ENCODE peak calls at places on chromosomes 12 and 14, in four cellular contexts. T is breast epithelium, Y is A549, E is gastrocnemius medialis. I is an unnamed sample.

GRCh38 chr14:57189070-57189469 is 79.6 kb downstream of the EXOC5 start:
- DNase-seq in T (no peak), Y (peak), E (no peak), I (no peak)

GRCh38 chr12:10617868-10618267 is 4.5 kb upstream of the MAGOHB start:
- DNase-seq in T (no peak), Y (no peak), E (no peak), I (no peak)

GRCh38 chr14:69037790-69038448 is 58.8 kb upstream of the ACTN1 start:
- DNase-seq in T (no peak), Y (no peak), E (no peak), I (no peak)

GRCh38 chr14:35343709-35344474 is 51.7 kb downstream of the PSMA6 start:
- DNase-seq in T (no peak), Y (no peak), E (no peak), I (no peak)

GRCh38 chr12:42299392-42300308 is 26.2 kb downstream of the ZCRB1 start:
- DNase-seq in T (no peak), Y (no peak), E (no peak), I (no peak)

GRCh38 chr14:93115920-93116675 is at the start of gene ITPK1:
- DNase-seq in T (no peak), Y (peak), E (peak), I (peak)

GRCh38 chr12:87871061-87871460 is 158.1 kb downstream of the C12orf50 start:
- DNase-seq in T (no peak), Y (no peak), E (no peak), I (no peak)

GRCh38 chr12:116661341-116661740 is 76.5 kb downstream of the SPRING1 start:
- DNase-seq in T (no peak), Y (no peak), E (no peak), I (no peak)

GRCh38 chr12:104167519-104168458 is 29.8 kb upstream of the NFYB start:
- DNase-seq in T (no peak), Y (no peak), E (no peak), I (no peak)

GRCh38 chr14:78848234-78848820 is 678.2 kb downstream of the NRXN3 start:
- DNase-seq in T (peak), Y (peak), E (no peak), I (no peak)

GRCh38 chr12:68224613-68225285 is 861 bp downstream of the IL26 start:
- DNase-seq in T (no peak), Y (no peak), E (no peak), I (no peak)

GRCh38 chr12:89251326-89252237 is 100.7 kb downstream of the DUSP6 start:
- DNase-seq in T (no peak), Y (no peak), E (no peak), I (no peak)

GRCh38 chr12:101539148-101539547 is 55.6 kb upstream of the MYBPC1 start:
- DNase-seq in T (no peak), Y (no peak), E (no peak), I (no peak)

GRCh38 chr14:67964391-67964812 is 144.8 kb downstream of the RAD51B start:
- DNase-seq in T (no peak), Y (no peak), E (no peak), I (no peak)

GRCh38 chr12:122020795-122021192 is 890 bp upstream of the BCL7A start:
- DNase-seq in T (no peak), Y (no peak), E (no peak), I (no peak)

GRCh38 chr14:89351364-89351957 is 65.6 kb downstream of the FOXN3 start:
- DNase-seq in T (no peak), Y (no peak), E (no peak), I (no peak)

GRCh38 chr12:56212360-56212759 is 9.4 kb downstream of the RNF41 start:
- DNase-seq in T (no peak), Y (no peak), E (no peak), I (no peak)

GRCh38 chr12:124652661-124653060 is 85.2 kb upstream of the NCOR2 start:
- DNase-seq in T (no peak), Y (no peak), E (no peak), I (no peak)

GRCh38 chr14:27199272-27199671 is 601.4 kb upstream of the NOVA1 start:
- DNase-seq in T (no peak), Y (no peak), E (no peak), I (no peak)
- TF ChIP-seq POLR2A in T (no peak), Y (no peak), E (no peak), I (no peak)

DNA sequence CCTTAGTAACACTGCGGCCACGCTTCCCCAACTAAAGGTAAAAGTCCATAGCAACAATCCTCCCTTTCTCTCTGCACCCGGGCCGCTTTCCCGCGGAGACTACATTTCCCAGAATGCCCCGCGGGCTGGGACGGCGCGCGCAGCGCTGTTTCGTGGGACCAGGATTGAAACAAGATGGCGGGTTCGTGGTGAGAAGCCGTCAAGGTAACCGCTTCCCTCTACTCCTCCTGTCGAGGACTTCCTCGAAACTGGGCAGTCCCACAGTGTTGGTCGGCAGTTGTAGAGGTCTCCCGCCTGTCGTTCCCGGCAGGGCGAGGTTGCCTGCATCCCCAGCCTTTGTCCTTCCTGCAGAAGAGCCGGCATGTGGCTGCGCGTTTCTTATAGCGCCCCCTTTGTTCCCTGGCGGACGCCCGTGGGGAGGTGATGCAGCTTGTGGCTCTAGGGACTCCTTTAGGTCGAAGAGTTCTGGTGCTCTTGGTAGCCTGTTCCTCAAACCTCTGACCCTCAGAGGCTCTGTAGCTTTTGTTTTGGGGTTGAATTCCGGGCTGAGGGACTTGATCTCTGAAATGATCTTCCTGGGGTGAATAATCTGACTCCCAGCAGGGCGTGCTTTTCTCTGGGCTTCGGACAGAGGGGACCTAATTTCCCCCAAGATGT is at the start of gene MRPL42:
- DNase-seq in T (peak), Y (peak), E (peak), I (peak)
- TF ChIP-seq POLR2A in T (peak), Y (peak), E (peak), I (no peak)

GRCh38 chr12:49277466-49277865 is 12.6 kb downstream of the TUBA1C start:
- DNase-seq in T (no peak), Y (no peak), E (no peak), I (no peak)

GRCh38 chr12:49272790-49273725 is 8.2 kb downstream of the TUBA1C start:
- DNase-seq in T (no peak), Y (no peak), E (no peak), I (no peak)

GRCh38 chr12:49276304-49277290 is 11.7 kb downstream of the TUBA1C start:
- DNase-seq in T (no peak), Y (no peak), E (no peak), I (no peak)

GRCh38 chr12:49274396-49275069 is 9.7 kb downstream of the TUBA1C start:
- DNase-seq in T (no peak), Y (no peak), E (no peak), I (no peak)

GRCh38 chr12:49273726-49274395 is 9.0 kb downstream of the TUBA1C start:
- DNase-seq in T (no peak), Y (no peak), E (no peak), I (no peak)
- TF ChIP-seq POLR2A in T (no peak), Y (no peak), E (no peak), I (no peak)

GRCh38 chr12:49018282-49019119 is at the start of gene PRKAG1:
- DNase-seq in T (peak), Y (peak), E (peak), I (peak)

GRCh38 chr12:49021292-49021915 is 2.8 kb upstream of the PRKAG1 start:
- DNase-seq in T (no peak), Y (no peak), E (no peak), I (no peak)

GRCh38 chr12:49019120-49019430 is 499 bp upstream of the PRKAG1 start:
- DNase-seq in T (no peak), Y (no peak), E (no peak), I (no peak)

GRCh38 chr12:49020441-49020840 is 1.9 kb upstream of the PRKAG1 start:
- DNase-seq in T (no peak), Y (no peak), E (no peak), I (peak)

DNA sequence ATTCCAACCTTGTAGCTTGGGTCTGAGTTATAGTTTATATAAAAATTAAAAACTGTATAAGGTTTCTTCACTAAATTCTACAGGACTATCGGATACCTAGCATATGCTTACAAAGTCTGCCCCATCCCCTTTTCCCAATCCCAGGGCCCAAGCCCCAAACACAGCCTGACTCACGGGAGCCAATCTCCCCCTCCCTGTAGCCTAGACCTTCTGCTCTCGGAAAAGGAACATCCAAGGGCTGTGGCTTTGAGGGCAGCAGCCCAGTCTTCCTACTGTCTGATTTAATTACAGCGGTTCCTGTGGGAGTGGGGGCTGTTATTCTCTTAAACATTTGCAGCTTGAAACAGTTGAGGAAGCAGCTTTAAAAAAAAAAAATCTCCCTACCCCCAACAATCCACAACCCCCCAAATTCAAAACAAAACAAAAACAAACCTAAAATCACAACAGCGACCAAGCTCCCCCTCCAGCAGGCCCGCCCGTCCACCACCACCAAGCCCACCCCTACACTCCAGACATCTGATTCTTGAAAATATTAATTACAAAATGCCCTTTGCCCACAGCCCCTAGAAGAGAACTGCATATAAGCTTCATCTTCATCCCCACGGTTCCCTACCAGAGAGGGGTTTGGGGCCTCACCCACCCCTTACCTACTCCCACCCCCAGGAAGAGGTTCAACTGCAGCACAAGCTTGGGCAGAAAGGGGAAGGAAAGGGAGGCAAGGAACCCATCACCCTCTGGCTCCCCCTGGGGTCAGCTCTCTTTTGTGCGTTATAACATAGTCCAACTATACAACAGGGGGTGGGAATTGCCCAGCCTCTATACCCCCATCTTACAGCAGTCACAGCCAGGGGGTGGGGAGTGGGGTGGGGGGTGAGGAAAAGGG is 1.1 kb upstream of the PRKAG1 start:
- DNase-seq in T (no peak), Y (peak), E (no peak), I (no peak)
- TF ChIP-seq POLR2A in T (no peak), Y (no peak), E (no peak), I (no peak)

DNA sequence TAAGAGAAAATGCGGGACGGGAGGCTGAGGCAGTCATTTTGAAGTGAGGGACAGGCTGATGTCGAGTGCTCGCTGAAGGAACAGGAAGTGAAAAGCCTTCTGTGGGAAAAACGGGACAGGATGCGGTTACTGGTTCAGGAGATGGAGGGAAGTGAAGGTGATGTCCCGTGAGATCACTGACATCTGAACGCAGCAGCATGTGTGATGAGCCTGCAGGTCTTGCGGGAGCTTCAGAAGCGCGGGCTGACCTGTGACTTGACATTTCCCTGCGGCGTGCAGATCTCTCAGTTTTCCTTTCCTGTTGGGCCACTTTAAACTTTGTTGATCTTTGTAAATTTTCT is 77.8 kb downstream of the DDX51 start:
- DNase-seq in T (no peak), Y (no peak), E (no peak), I (no peak)
- TF ChIP-seq POLR2A in T (no peak), Y (no peak), E (no peak), I (no peak)

GRCh38 chr14:90903101-90903500 is 86.9 kb upstream of the TTC7B start:
- DNase-seq in T (peak), Y (peak), E (peak), I (no peak)
- TF ChIP-seq POLR2A in T (no peak), Y (no peak), E (no peak), I (no peak)

GRCh38 chr14:23636317-23637211 is at the start of gene DHRS2:
- DNase-seq in T (peak), Y (no peak), E (no peak), I (no peak)
- TF ChIP-seq POLR2A in T (no peak), Y (no peak), E (no peak), I (no peak)

I was measured in suprapubic skin.